ENCODE peak calls at places on chromosomes 5 and 9, in five cellular contexts. Y, X, U, I and P are unnamed samples.

GRCh38 chr5:3656803-3657202 is 61.2 kb downstream of the IRX1 start:
- DNase-seq in Y (no peak), U (no peak), X (no peak), I (no peak), P (no peak)

GRCh38 chr5:142655339-142656267 is 30.3 kb downstream of the FGF1 start:
- DNase-seq in X (peak), U (peak), Y (peak), I (peak), P (no peak)

GRCh38 chr9:126722922-126723806 is 81.7 kb upstream of the ZBTB43 start:
- DNase-seq in X (peak), U (no peak), Y (peak), I (no peak), P (no peak)

GRCh38 chr5:15233566-15233965 is 266.4 kb upstream of the FBXL7 start:
- DNase-seq in U (no peak), X (no peak), I (no peak), Y (no peak), P (no peak)

GRCh38 chr5:62575556-62575955 is 3.1 kb upstream of the LRRC70 start:
- DNase-seq in I (no peak), U (no peak), X (no peak), Y (no peak), P (no peak)

GRCh38 chr9:128152781-128153116 is 3.5 kb downstream of the LCN2 start:
- DNase-seq in X (no peak), U (no peak), I (no peak), Y (no peak), P (no peak)

GRCh38 chr5:1437452-1437851 is 7.8 kb downstream of the SLC6A3 start:
- DNase-seq in I (no peak), Y (no peak), X (no peak), U (no peak), P (no peak)

GRCh38 chr5:66511491-66511890 is 84.7 kb upstream of the MAST4 start:
- DNase-seq in I (no peak), Y (no peak), U (no peak), X (no peak), P (no peak)

GRCh38 chr5:50435131-50435530 is 6.0 kb downstream of the EMB start:
- DNase-seq in X (no peak), I (no peak), U (no peak), Y (no peak), P (no peak)

GRCh38 chr5:164597293-164597900 is 1092.0 kb downstream of the MAT2B start:
- DNase-seq in Y (peak), U (no peak), I (no peak), X (peak), P (no peak)

GRCh38 chr5:156783092-156783491 is 67.0 kb upstream of the PPP1R2B start:
- DNase-seq in I (no peak), X (no peak), Y (no peak), U (no peak), P (no peak)

GRCh38 chr5:174489233-174489632 is 235.1 kb upstream of the MSX2 start:
- DNase-seq in U (no peak), I (no peak), X (no peak), Y (no peak), P (no peak)

GRCh38 chr5:1734271-1734907 is 65.2 kb downstream of the MRPL36 start:
- DNase-seq in U (no peak), Y (no peak), I (no peak), X (no peak), P (no peak)

GRCh38 chr9:136539427-136540412 is 6.1 kb downstream of the NOTCH1 start:
- DNase-seq in I (no peak), Y (peak), X (no peak), U (peak), P (no peak)

GRCh38 chr5:151150484-151151262 is 6.9 kb downstream of the ANXA6 start:
- DNase-seq in X (peak), I (no peak), Y (peak), U (no peak), P (no peak)

DNA sequence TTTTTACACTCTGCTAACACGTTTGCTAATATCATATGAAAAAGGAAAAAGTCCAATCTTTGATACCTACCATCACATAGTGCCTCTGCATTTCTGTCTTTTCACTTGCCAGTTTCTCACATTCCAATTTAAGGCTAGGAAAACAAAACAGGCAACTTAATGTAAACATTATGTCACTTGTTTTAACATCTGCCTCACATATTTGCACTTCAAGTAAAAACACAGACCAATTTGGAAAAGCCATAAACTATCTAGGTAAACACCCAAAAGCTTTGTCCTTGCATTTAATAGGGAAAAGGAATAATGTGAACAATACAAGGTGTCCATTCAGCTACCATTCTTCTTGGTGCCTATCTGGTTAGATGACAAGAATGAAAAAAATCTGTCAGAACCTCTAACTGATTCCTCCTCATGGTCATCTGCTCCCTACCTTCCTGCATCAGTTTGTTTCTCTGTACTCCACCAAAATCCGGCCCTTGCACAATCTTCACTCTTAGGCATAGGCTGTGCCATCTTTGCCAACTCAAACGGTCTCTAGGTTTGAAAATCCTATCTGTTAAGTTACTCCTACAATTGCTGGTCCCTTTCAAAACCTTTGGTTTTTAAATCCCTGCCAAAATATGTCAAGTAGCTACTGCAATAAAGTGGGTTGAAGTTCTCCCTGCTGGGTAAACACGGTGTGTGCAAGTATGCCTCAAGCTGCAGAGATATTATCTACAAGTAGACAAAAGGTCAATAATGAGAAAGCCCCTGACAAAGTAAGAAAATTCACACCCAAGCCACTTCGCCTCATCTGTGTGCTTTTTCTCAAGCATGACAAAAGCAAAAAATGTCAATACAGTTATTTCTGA is 3.4 kb downstream of the TLE1 start:
- DNase-seq in Y (no peak), X (no peak), U (no peak), I (no peak), P (no peak)
- TF ChIP-seq CTCF in Y (no peak), X (no peak), U (peak), I (peak), P (no peak)

GRCh38 chr9:25350011-25350410 is 328.2 kb downstream of the TUSC1 start:
- DNase-seq in U (no peak), I (no peak), Y (no peak), X (no peak), P (no peak)
- TF ChIP-seq CTCF in U (no peak), I (no peak), Y (no peak), X (peak), P (no peak)

GRCh38 chr5:128763324-128763723 is 202.0 kb upstream of the SLC27A6 start:
- DNase-seq in X (no peak), I (no peak), U (no peak), Y (no peak), P (no peak)
- TF ChIP-seq CTCF in X (no peak), I (no peak), U (no peak), Y (no peak), P (no peak)

GRCh38 chr5:89597878-89598277 is 714.9 kb upstream of the MEF2C start:
- DNase-seq in X (no peak), I (no peak), U (no peak), Y (no peak), P (no peak)
- TF ChIP-seq CTCF in X (no peak), I (no peak), U (no peak), Y (no peak), P (no peak)

DNA sequence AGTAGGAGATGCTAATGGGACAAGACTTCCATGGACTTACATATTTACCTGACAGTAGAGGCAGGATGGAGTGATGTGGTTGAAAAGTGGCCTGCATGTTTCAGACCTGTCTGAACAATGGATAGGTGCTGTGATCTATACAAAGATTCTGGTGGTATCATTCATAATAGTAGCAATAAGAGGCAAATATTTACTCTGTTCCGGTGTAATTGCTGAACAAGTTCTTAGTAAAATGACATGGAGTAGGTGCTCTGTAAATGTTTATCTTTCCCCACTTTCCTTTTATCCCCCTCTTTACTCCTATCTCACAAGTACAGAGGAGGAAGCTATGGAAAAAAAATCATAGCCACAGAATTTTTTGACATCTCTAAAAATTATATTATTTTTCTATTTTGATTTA is 159.0 kb upstream of the SLC12A2 start:
- DNase-seq in Y (no peak), X (no peak), U (no peak), I (no peak), P (no peak)
- TF ChIP-seq CTCF in Y (no peak), X (no peak), U (no peak), I (no peak), P (no peak)

DNA sequence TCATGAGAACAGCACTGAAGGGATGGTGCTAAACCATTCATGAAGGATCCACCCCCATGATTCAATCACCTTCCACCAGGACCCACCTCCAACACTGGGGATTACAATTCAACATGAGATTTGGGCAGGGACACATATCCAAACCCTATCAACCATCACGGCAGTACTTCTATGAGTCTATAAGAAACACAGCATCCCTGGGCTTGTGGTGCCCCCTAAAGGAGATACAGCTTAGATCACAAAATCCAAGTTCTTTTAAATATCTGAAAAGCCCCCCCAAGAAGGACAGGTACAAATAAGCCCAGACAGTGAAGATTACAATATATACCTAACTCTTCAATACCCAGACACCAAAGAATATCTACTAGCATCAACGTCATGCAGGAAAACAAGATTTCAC is 233.7 kb upstream of the ADRA1B start:
- DNase-seq in U (no peak), Y (no peak), X (no peak), I (no peak), P (no peak)
- TF ChIP-seq CTCF in U (no peak), Y (no peak), X (peak), I (no peak), P (no peak)

GRCh38 chr5:90418214-90418613 is 8.7 kb upstream of the CETN3 start:
- DNase-seq in X (no peak), I (no peak), Y (no peak), U (no peak), P (no peak)

GRCh38 chr5:90424245-90424644 is 14.7 kb upstream of the CETN3 start:
- DNase-seq in I (no peak), X (no peak), Y (no peak), U (no peak), P (no peak)

GRCh38 chr5:90421136-90421535 is 11.6 kb upstream of the CETN3 start:
- DNase-seq in I (no peak), Y (no peak), X (peak), U (no peak), P (no peak)
- TF ChIP-seq CTCF in I (peak), Y (peak), X (peak), U (no peak), P (peak)

GRCh38 chr5:98755406-98755805 is 18.1 kb upstream of the RGMB start:
- DNase-seq in I (no peak), Y (no peak), U (no peak), X (no peak), P (no peak)

GRCh38 chr5:98749046-98749445 is 24.4 kb upstream of the RGMB start:
- DNase-seq in Y (no peak), X (no peak), U (no peak), I (no peak), P (no peak)

GRCh38 chr5:98753507-98753906 is 20.0 kb upstream of the RGMB start:
- DNase-seq in Y (no peak), U (no peak), I (no peak), X (no peak), P (no peak)

GRCh38 chr5:98750693-98751092 is 22.8 kb upstream of the RGMB start:
- DNase-seq in U (no peak), X (no peak), I (no peak), Y (no peak), P (no peak)
- TF ChIP-seq CTCF in U (peak), X (peak), I (peak), Y (no peak), P (no peak)

GRCh38 chr5:87069974-87070608 is 197.6 kb upstream of the RASA1 start:
- DNase-seq in U (no peak), X (peak), I (peak), Y (peak), P (peak)
- TF ChIP-seq CTCF in U (no peak), X (peak), I (peak), Y (peak), P (peak)